ENCODE peak calls at places on chromosomes 13 and 19, in seven cellular contexts. H is T1000; V is hippocampal formation; X is BJ; A is mesendoderm; Y is T-helper 2 cell treated with Interferon-gamma antibody and Interleukin-4, amounts not matched to agents 5 μg/mL and 100 μg/mL, for 36 hours; G is T-helper 17 cell. L is an unnamed sample.

GRCh38 chr19:58330458-58330857 is 3.7 kb downstream of the ZSCAN22 start:
- DNase-seq in A (peak), X (no peak), G (no peak), H (no peak), V (peak), Y (no peak), L (no peak)

GRCh38 chr19:17041994-17042393 is 15.4 kb upstream of the CPAMD8 start:
- DNase-seq in X (no peak), A (no peak), V (no peak), H (no peak), G (no peak), Y (no peak), L (no peak)

GRCh38 chr13:102286326-102286725 is 115.5 kb downstream of the FGF14 start:
- DNase-seq in Y (no peak), V (no peak), X (peak), A (peak), H (no peak), G (no peak), L (peak)

GRCh38 chr13:35830850-35831450 is 300.2 kb downstream of the DCLK1 start:
- DNase-seq in X (no peak), Y (no peak), G (no peak), A (no peak), V (no peak), H (no peak), L (no peak)

GRCh38 chr19:722553-723101 is 13.9 kb downstream of the PALM start:
- DNase-seq in A (no peak), V (no peak), H (no peak), Y (no peak), X (no peak), G (no peak), L (no peak)

GRCh38 chr13:47957073-47957472 is 44.0 kb downstream of the SUCLA2 start:
- DNase-seq in V (no peak), A (no peak), H (no peak), G (no peak), Y (no peak), X (no peak), L (no peak)

GRCh38 chr13:30870916-30871712 is 35.0 kb upstream of the MEDAG start:
- DNase-seq in V (no peak), Y (no peak), X (no peak), H (no peak), G (no peak), A (no peak), L (no peak)

GRCh38 chr13:31022491-31022890 is 90.0 kb downstream of the TEX26 start:
- DNase-seq in Y (no peak), H (no peak), X (no peak), A (no peak), V (no peak), G (no peak), L (no peak)

GRCh38 chr19:56712609-56713008 is 41.1 kb upstream of the ZNF835 start:
- DNase-seq in A (peak), X (no peak), G (no peak), H (no peak), V (peak), Y (no peak), L (no peak)

GRCh38 chr13:77860621-77861020 is 58.0 kb downstream of the EDNRB start:
- DNase-seq in X (peak), Y (no peak), H (no peak), A (no peak), G (no peak), V (no peak), L (no peak)

GRCh38 chr19:44764975-44765948 is 12.4 kb upstream of the CBLC start:
- DNase-seq in H (no peak), G (no peak), V (no peak), X (no peak), Y (no peak), A (no peak), L (no peak)

GRCh38 chr13:59398127-59398526 is 765.6 kb downstream of the DIAPH3 start:
- DNase-seq in H (no peak), Y (no peak), X (no peak), V (no peak), A (no peak), G (no peak), L (no peak)

GRCh38 chr13:98214707-98215106 is 37.6 kb upstream of the RNF113B start:
- DNase-seq in H (no peak), Y (no peak), A (no peak), V (no peak), X (no peak), G (no peak), L (no peak)

GRCh38 chr13:32650705-32651311 is 64.6 kb downstream of the PDS5B start:
- DNase-seq in V (peak), H (no peak), X (no peak), A (peak), G (no peak), Y (peak), L (peak)

GRCh38 chr19:19541572-19541971 is 3.5 kb downstream of the CILP2 start:
- DNase-seq in G (no peak), V (no peak), Y (no peak), X (no peak), A (no peak), H (no peak), L (no peak)

L was measured in AG09309.